ENCODE peak calls at places on chromosomes 4 and X, in nine cellular contexts. W, O, R, K, V, C, U, D and H are unnamed samples.

GRCh38 chr4:110417151-110417550 is 58.8 kb upstream of the ENPEP start:
- DNase-seq in D (no peak), O (no peak), C (no peak), R (no peak), K (no peak), V (no peak), U (no peak), W (no peak), H (no peak)

GRCh38 chr4:72383439-72383838 is 185.6 kb downstream of the ADAMTS3 start:
- DNase-seq in R (no peak), O (no peak), W (no peak), C (no peak), K (no peak), D (no peak), U (no peak), V (no peak), H (no peak)

GRCh38 chr4:147772459-147772969 is 40.6 kb downstream of the ARHGAP10 start:
- DNase-seq in U (no peak), O (no peak), W (no peak), R (no peak), V (peak; percentile 9), K (no peak), C (peak; percentile 45), D (no peak), H (peak; percentile 33)

GRCh38 chr4:83599183-83599582 is 63.3 kb downstream of the GPAT3 start:
- DNase-seq in R (no peak), U (no peak), C (peak; percentile 46), O (no peak), V (no peak), D (no peak), K (no peak), W (no peak), H (peak; percentile 17)

GRCh38 chr4:78560296-78560963 is 8.9 kb downstream of the ANXA3 start:
- DNase-seq in V (no peak), D (no peak), W (no peak), O (no peak), R (no peak), U (no peak), K (no peak), C (peak; percentile 71), H (peak; percentile 34)

GRCh38 chr4:41957634-41958033 is 22.4 kb downstream of the TMEM33 start:
- DNase-seq in V (no peak), R (peak; percentile 42), D (no peak), K (peak; percentile 50), W (no peak), O (no peak), U (no peak), C (peak; percentile 35), H (peak; percentile 44)

GRCh38 chr4:87209696-87210095 is 10.7 kb downstream of the KLHL8 start:
- DNase-seq in D (peak; percentile 55), W (no peak), K (peak; percentile 54), C (no peak), R (peak; percentile 36), V (no peak), U (peak; percentile 48), O (peak; percentile 89), H (no peak)

GRCh38 chr4:155232432-155232831 is 24.0 kb downstream of the NPY2R start:
- DNase-seq in V (no peak), O (no peak), R (no peak), K (no peak), D (no peak), W (no peak), U (no peak), C (no peak), H (no peak)

GRCh38 chrX:31181377-31182038 is 109.7 kb upstream of the FTHL17 start:
- DNase-seq in K (no peak), O (no peak), C (no peak), W (peak; percentile 49), R (no peak), D (no peak), U (no peak), V (no peak), H (no peak)

GRCh38 chr4:163681208-163681821 is 186.8 kb downstream of the TMA16 start:
- DNase-seq in U (peak; percentile 46), C (peak; percentile 25), O (no peak), D (no peak), K (peak; percentile 56), R (peak; percentile 25), V (no peak), W (no peak), H (no peak)

GRCh38 chrX:18119856-18120255 is 100.8 kb downstream of the BEND2 start:
- DNase-seq in C (peak; percentile 4), U (no peak), V (no peak), O (no peak), W (peak; percentile 15), D (no peak), K (no peak), R (no peak), H (no peak)

GRCh38 chr4:52263612-52264011 is 212.5 kb downstream of the SPATA18 start:
- DNase-seq in D (no peak), R (no peak), W (peak; percentile 15), V (no peak), K (no peak), C (no peak), O (no peak), U (no peak), H (no peak)

GRCh38 chrX:131801066-131801465 is 222.0 kb upstream of the STK26 start:
- DNase-seq in U (no peak), K (no peak), V (no peak), R (no peak), C (no peak), D (no peak), W (no peak), O (no peak), H (no peak)

GRCh38 chr4:145034727-145035211 is 63.2 kb downstream of the ANAPC10 start:
- DNase-seq in K (no peak), R (no peak), D (no peak), U (no peak), C (no peak), W (no peak), V (peak; percentile 5), O (no peak), H (no peak)

GRCh38 chr4:119833611-119834010 is 205.0 kb upstream of the PDE5A start:
- DNase-seq in R (no peak), O (no peak), W (no peak), C (no peak), U (no peak), K (no peak), D (no peak), V (no peak), H (no peak)

GRCh38 chr4:2837110-2837903 is 6.3 kb upstream of the ADD1 start:
- DNase-seq in K (no peak), O (peak; percentile 84), V (no peak), R (no peak), D (no peak), U (no peak), C (no peak), W (no peak), H (no peak)

GRCh38 chr4:81622028-81622427 is 150.3 kb upstream of the RASGEF1B start:
- DNase-seq in R (no peak), W (no peak), D (no peak), C (no peak), U (no peak), V (no peak), K (no peak), O (no peak), H (no peak)

GRCh38 chr4:88130003-88130402 is 28.4 kb downstream of the ABCG2 start:
- DNase-seq in D (no peak), W (no peak), K (no peak), V (no peak), R (no peak), U (no peak), O (no peak), C (no peak), H (no peak)

GRCh38 chr4:138851626-138852443 is 163.7 kb upstream of the NOCT start:
- DNase-seq in R (no peak), W (peak; percentile 31), V (no peak), O (no peak), K (no peak), C (no peak), U (no peak), D (no peak), H (no peak)

GRCh38 chr4:150978738-150979575 is 36.1 kb downstream of the LRBA start:
- DNase-seq in D (no peak), O (no peak), V (no peak), K (no peak), C (no peak), U (no peak), R (no peak), W (no peak), H (no peak)

GRCh38 chr4:188008377-188008776 is 12.8 kb downstream of the ZFP42 start:
- DNase-seq in R (no peak), C (peak; percentile 59), V (peak; percentile 29), O (no peak), U (no peak), K (no peak), D (no peak), W (no peak), H (peak; percentile 68)

GRCh38 chr4:144734522-144734921 is 88.6 kb downstream of the HHIP start:
- DNase-seq in V (peak; percentile 2), C (no peak), O (no peak), W (no peak), R (no peak), U (no peak), K (no peak), D (no peak), H (peak; percentile 7)

GRCh38 chr4:121668368-121669162 is 28.2 kb downstream of the ANXA5 start:
- DNase-seq in K (no peak), U (no peak), R (no peak), W (no peak), V (peak; percentile 12), C (no peak), O (no peak), D (no peak), H (no peak)

GRCh38 chrX:74015379-74016019 is 288.5 kb upstream of the ZCCHC13 start:
- DNase-seq in W (peak; percentile 62), O (no peak), V (peak; percentile 17), D (peak; percentile 32), U (peak; percentile 62), C (peak; percentile 76), K (peak; percentile 58), R (peak; percentile 35), H (peak; percentile 77)

GRCh38 chr4:6955261-6955911 is 45.8 kb downstream of the TBC1D14 start:
- DNase-seq in O (peak; percentile 79), D (peak; percentile 8), U (no peak), R (no peak), K (no peak), V (no peak), C (no peak), W (no peak), H (no peak)

GRCh38 chr4:137432431-137432830 is 99.9 kb downstream of the PCDH18 start:
- DNase-seq in U (no peak), C (no peak), K (no peak), D (no peak), V (no peak), W (no peak), R (no peak), O (no peak), H (no peak)

GRCh38 chrX:124646403-124646802 is 300.0 kb downstream of the SH2D1A start:
- DNase-seq in V (no peak), U (no peak), R (no peak), C (no peak), O (no peak), W (no peak), K (no peak), D (no peak), H (no peak)

GRCh38 chrX:131802836-131803626 is 220.1 kb upstream of the STK26 start:
- DNase-seq in V (peak; percentile 44), K (peak; percentile 49), D (peak; percentile 76), O (peak; percentile 89), W (peak; percentile 66), R (no peak), U (no peak), C (peak; percentile 69), H (no peak)

GRCh38 chr4:110119347-110119746 is 79.1 kb downstream of the ELOVL6 start:
- DNase-seq in W (no peak), C (no peak), D (no peak), O (no peak), V (no peak), U (no peak), R (peak; percentile 10), K (peak; percentile 14), H (no peak)

GRCh38 chrX:1323315-1323714 is 13.3 kb upstream of the IL3RA start:
- DNase-seq in K (peak; percentile 79), R (peak; percentile 78), W (peak; percentile 5), O (no peak), U (no peak), D (no peak), C (peak; percentile 84), V (no peak), H (peak; percentile 70)

GRCh38 chr4:1402516-1403101 is 3.6 kb downstream of the NKX1-1 start:
- DNase-seq in R (peak; percentile 49), O (peak; percentile 78), D (no peak), C (no peak), V (no peak), U (no peak), W (no peak), K (no peak), H (no peak)